ENCODE peak calls at places on chromosomes 2 and 18, in seven cellular contexts. One of them, this sample, is unnamed.

GRCh38 chr18:73244411-73244810 is 376.6 kb upstream of the NETO1 start:
- DNase-seq in A549: no peak
- DNase-seq in heart left ventricle: no peak
- DNase-seq in CD8-positive, alpha-beta T cell: no peak
- DNase-seq in effector memory CD4-positive, alpha-beta T cell: no peak
- DNase-seq in spleen: no peak
- DNase-seq in pancreas: no peak
- DNase-seq in this sample: no peak

GRCh38 chr2:203656522-203657287 is 49.7 kb upstream of the CD28 start:
- DNase-seq in A549: no peak
- DNase-seq in heart left ventricle: peak; percentile 52
- DNase-seq in spleen: no peak
- DNase-seq in pancreas: peak; percentile 76
- DNase-seq in CD8-positive, alpha-beta T cell: no peak
- DNase-seq in effector memory CD4-positive, alpha-beta T cell: no peak
- DNase-seq in this sample: no peak

GRCh38 chr2:195498839-195499490 is 158.1 kb upstream of the SLC39A10 start:
- DNase-seq in spleen: no peak
- DNase-seq in heart left ventricle: no peak
- DNase-seq in pancreas: no peak
- DNase-seq in effector memory CD4-positive, alpha-beta T cell: no peak
- DNase-seq in CD8-positive, alpha-beta T cell: no peak
- DNase-seq in A549: no peak
- DNase-seq in this sample: no peak

GRCh38 chr18:44778788-44779187 is 98.1 kb downstream of the SETBP1 start:
- DNase-seq in heart left ventricle: no peak
- DNase-seq in pancreas: peak; percentile 31
- DNase-seq in A549: no peak
- DNase-seq in CD8-positive, alpha-beta T cell: no peak
- DNase-seq in spleen: no peak
- DNase-seq in effector memory CD4-positive, alpha-beta T cell: no peak
- DNase-seq in this sample: no peak

GRCh38 chr18:72541871-72542690 is 2.1 kb downstream of the CBLN2 start:
- DNase-seq in effector memory CD4-positive, alpha-beta T cell: no peak
- DNase-seq in A549: no peak
- DNase-seq in CD8-positive, alpha-beta T cell: no peak
- DNase-seq in heart left ventricle: peak; percentile 14
- DNase-seq in pancreas: no peak
- DNase-seq in spleen: no peak
- DNase-seq in this sample: no peak

GRCh38 chr2:226608393-226608955 is 191.1 kb downstream of the IRS1 start:
- DNase-seq in pancreas: no peak
- DNase-seq in heart left ventricle: no peak
- DNase-seq in effector memory CD4-positive, alpha-beta T cell: no peak
- DNase-seq in A549: no peak
- DNase-seq in spleen: no peak
- DNase-seq in CD8-positive, alpha-beta T cell: no peak
- DNase-seq in this sample: no peak

GRCh38 chr2:241947876-241948275 is 78.3 kb downstream of the RTP5 start:
- DNase-seq in A549: no peak
- DNase-seq in effector memory CD4-positive, alpha-beta T cell: no peak
- DNase-seq in CD8-positive, alpha-beta T cell: no peak
- DNase-seq in spleen: peak; percentile 63
- DNase-seq in pancreas: no peak
- DNase-seq in heart left ventricle: no peak
- DNase-seq in this sample: no peak

GRCh38 chr2:71282493-71282892 is 49.1 kb upstream of the ZNF638 start:
- DNase-seq in spleen: no peak
- DNase-seq in pancreas: no peak
- DNase-seq in CD8-positive, alpha-beta T cell: no peak
- DNase-seq in effector memory CD4-positive, alpha-beta T cell: no peak
- DNase-seq in A549: no peak
- DNase-seq in heart left ventricle: no peak
- DNase-seq in this sample: no peak

GRCh38 chr2:27703638-27704341 is 40.1 kb downstream of the SLC4A1AP start:
- DNase-seq in effector memory CD4-positive, alpha-beta T cell: peak; percentile 72
- DNase-seq in spleen: peak; percentile 87
- DNase-seq in heart left ventricle: peak; percentile 78
- DNase-seq in CD8-positive, alpha-beta T cell: peak; percentile 84
- DNase-seq in pancreas: peak; percentile 87
- DNase-seq in A549: peak; percentile 90
- DNase-seq in this sample: peak; percentile 74

GRCh38 chr2:166032361-166032760 is 78.8 kb upstream of the TTC21B start:
- DNase-seq in spleen: no peak
- DNase-seq in effector memory CD4-positive, alpha-beta T cell: no peak
- DNase-seq in heart left ventricle: no peak
- DNase-seq in pancreas: no peak
- DNase-seq in A549: no peak
- DNase-seq in CD8-positive, alpha-beta T cell: no peak
- DNase-seq in this sample: no peak

DNA sequence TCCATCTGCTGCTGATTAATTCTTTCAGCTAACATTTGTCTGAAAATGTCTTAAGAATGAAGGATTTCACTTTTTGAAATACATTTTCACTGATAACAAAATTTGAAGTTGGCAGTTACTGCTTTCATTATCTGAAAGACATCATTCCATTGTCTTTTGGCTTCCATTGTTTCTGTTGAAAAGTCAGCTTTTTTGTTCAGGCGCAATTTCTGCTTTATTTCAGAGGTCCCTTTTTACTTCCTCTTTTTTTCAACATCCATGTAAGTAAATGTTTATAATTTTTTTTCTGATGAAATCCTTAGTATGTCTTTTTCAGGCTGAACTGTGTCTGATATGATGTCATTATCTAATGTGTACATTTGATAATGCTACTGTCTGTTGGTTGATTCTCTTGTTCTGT is 184.2 kb downstream of the RND3 start:
- DNase-seq in pancreas: no peak
- DNase-seq in A549: no peak
- DNase-seq in CD8-positive, alpha-beta T cell: no peak
- DNase-seq in heart left ventricle: no peak
- DNase-seq in spleen: no peak
- DNase-seq in effector memory CD4-positive, alpha-beta T cell: no peak
- DNase-seq in this sample: no peak
- H3K9me3 ChIP-seq in pancreas: no peaks in the 10 kb centered on the region
- H3K9me3 ChIP-seq in A549: peaks cover 26% of the 10 kb centered on the region
- H3K9me3 ChIP-seq in CD8-positive, alpha-beta T cell: no peaks in the 10 kb centered on the region
- H3K9me3 ChIP-seq in heart left ventricle: no peaks in the 10 kb centered on the region
- H3K9me3 ChIP-seq in spleen: peaks cover 39% of the 10 kb centered on the region
- H3K9me3 ChIP-seq in effector memory CD4-positive, alpha-beta T cell: no peaks in the 10 kb centered on the region
- H3K9me3 ChIP-seq in this sample: no peaks in the 10 kb centered on the region

DNA sequence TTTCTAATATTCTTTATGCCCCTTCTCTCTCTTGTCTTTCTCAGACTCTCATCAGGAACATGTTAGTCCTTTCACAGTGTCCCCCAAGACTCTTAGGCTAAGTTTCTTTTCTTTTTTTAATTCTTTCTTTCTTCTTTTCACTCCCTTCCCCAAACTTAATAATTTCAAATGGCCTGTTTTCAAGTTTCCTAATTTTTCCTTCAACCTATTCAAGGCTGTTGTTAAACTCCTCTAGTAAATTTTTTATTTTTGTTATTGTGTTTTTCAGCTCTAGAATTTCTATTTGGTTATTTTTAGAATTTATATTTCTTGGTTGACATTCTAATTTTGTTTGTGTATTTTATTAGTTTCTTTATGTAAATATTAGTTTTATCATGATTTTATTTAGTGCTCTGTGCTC is 236.6 kb upstream of the GYPC start:
- DNase-seq in pancreas: no peak
- DNase-seq in CD8-positive, alpha-beta T cell: no peak
- DNase-seq in heart left ventricle: no peak
- DNase-seq in effector memory CD4-positive, alpha-beta T cell: no peak
- DNase-seq in A549: no peak
- DNase-seq in spleen: no peak
- DNase-seq in this sample: no peak
- H3K9me3 ChIP-seq in pancreas: no peaks in the 10 kb centered on the region
- H3K9me3 ChIP-seq in CD8-positive, alpha-beta T cell: no peaks in the 10 kb centered on the region
- H3K9me3 ChIP-seq in heart left ventricle: no peaks in the 10 kb centered on the region
- H3K9me3 ChIP-seq in effector memory CD4-positive, alpha-beta T cell: no peaks in the 10 kb centered on the region
- H3K9me3 ChIP-seq in A549: no peaks in the 10 kb centered on the region
- H3K9me3 ChIP-seq in spleen: peaks cover 42% of the 10 kb centered on the region
- H3K9me3 ChIP-seq in this sample: no peaks in the 10 kb centered on the region

GRCh38 chr2:239178484-239178883 is 222.3 kb downstream of the HDAC4 start:
- DNase-seq in CD8-positive, alpha-beta T cell: no peak
- DNase-seq in effector memory CD4-positive, alpha-beta T cell: no peak
- DNase-seq in A549: no peak
- DNase-seq in pancreas: no peak
- DNase-seq in spleen: peak; percentile 51
- DNase-seq in heart left ventricle: peak; percentile 15
- DNase-seq in this sample: no peak

GRCh38 chr2:239178954-239179353 is 221.9 kb downstream of the HDAC4 start:
- DNase-seq in A549: no peak
- DNase-seq in spleen: peak; percentile 41
- DNase-seq in pancreas: no peak
- DNase-seq in effector memory CD4-positive, alpha-beta T cell: no peak
- DNase-seq in heart left ventricle: peak; percentile 15
- DNase-seq in CD8-positive, alpha-beta T cell: no peak
- DNase-seq in this sample: no peak

GRCh38 chr2:239179851-239180371 is 220.9 kb downstream of the HDAC4 start:
- DNase-seq in CD8-positive, alpha-beta T cell: no peak
- DNase-seq in A549: no peak
- DNase-seq in spleen: peak; percentile 71
- DNase-seq in pancreas: no peak
- DNase-seq in effector memory CD4-positive, alpha-beta T cell: no peak
- DNase-seq in heart left ventricle: peak; percentile 15
- DNase-seq in this sample: no peak

GRCh38 chr2:239177325-239177724 is 223.5 kb downstream of the HDAC4 start:
- DNase-seq in pancreas: no peak
- DNase-seq in effector memory CD4-positive, alpha-beta T cell: no peak
- DNase-seq in CD8-positive, alpha-beta T cell: no peak
- DNase-seq in spleen: no peak
- DNase-seq in heart left ventricle: peak; percentile 8
- DNase-seq in A549: no peak
- DNase-seq in this sample: no peak

GRCh38 chr2:239177908-239178307 is 222.9 kb downstream of the HDAC4 start:
- DNase-seq in spleen: peak; percentile 45
- DNase-seq in pancreas: no peak
- DNase-seq in CD8-positive, alpha-beta T cell: no peak
- DNase-seq in A549: no peak
- DNase-seq in effector memory CD4-positive, alpha-beta T cell: no peak
- DNase-seq in heart left ventricle: peak; percentile 10
- DNase-seq in this sample: peak; percentile 8
- H3K9me3 ChIP-seq in spleen: peaks cover 27% of the 10 kb centered on the region
- H3K9me3 ChIP-seq in pancreas: no peaks in the 10 kb centered on the region
- H3K9me3 ChIP-seq in CD8-positive, alpha-beta T cell: peaks cover 11% of the 10 kb centered on the region
- H3K9me3 ChIP-seq in A549: peaks cover 12% of the 10 kb centered on the region
- H3K9me3 ChIP-seq in effector memory CD4-positive, alpha-beta T cell: peaks cover 12% of the 10 kb centered on the region
- H3K9me3 ChIP-seq in heart left ventricle: no peaks in the 10 kb centered on the region
- H3K9me3 ChIP-seq in this sample: peaks cover 2% of the 10 kb centered on the region

GRCh38 chr2:15986068-15986560 is 45.8 kb downstream of the MYCN start:
- DNase-seq in effector memory CD4-positive, alpha-beta T cell: no peak
- DNase-seq in heart left ventricle: no peak
- DNase-seq in spleen: no peak
- DNase-seq in pancreas: no peak
- DNase-seq in A549: no peak
- DNase-seq in CD8-positive, alpha-beta T cell: no peak
- DNase-seq in this sample: no peak
- H3K9me3 ChIP-seq in effector memory CD4-positive, alpha-beta T cell: no peaks in the 10 kb centered on the region
- H3K9me3 ChIP-seq in heart left ventricle: no peaks in the 10 kb centered on the region
- H3K9me3 ChIP-seq in spleen: no peaks in the 10 kb centered on the region
- H3K9me3 ChIP-seq in pancreas: no peaks in the 10 kb centered on the region
- H3K9me3 ChIP-seq in A549: no peaks in the 10 kb centered on the region
- H3K9me3 ChIP-seq in CD8-positive, alpha-beta T cell: no peaks in the 10 kb centered on the region
- H3K9me3 ChIP-seq in this sample: no peaks in the 10 kb centered on the region

DNA sequence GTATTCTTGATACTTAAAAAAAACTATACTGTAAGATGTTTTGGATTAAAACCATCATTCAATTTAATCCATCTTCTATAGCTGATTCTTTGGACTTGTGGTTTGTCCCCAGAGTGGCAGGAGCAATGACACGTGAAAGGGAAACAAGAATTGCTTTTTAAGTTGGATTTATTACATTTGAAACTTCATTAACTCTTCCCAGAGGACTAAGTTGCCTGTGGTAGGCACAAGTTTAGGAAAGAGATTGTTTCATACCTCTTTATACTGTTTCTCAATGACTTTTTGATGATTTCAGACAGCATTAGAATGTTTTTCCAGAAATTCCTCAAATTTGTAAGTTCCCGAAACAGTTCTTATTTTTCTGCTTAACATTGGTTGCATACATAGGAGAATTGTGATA is 41.3 kb downstream of the ACVR2A start:
- DNase-seq in pancreas: no peak
- DNase-seq in effector memory CD4-positive, alpha-beta T cell: no peak
- DNase-seq in spleen: no peak
- DNase-seq in CD8-positive, alpha-beta T cell: no peak
- DNase-seq in A549: no peak
- DNase-seq in heart left ventricle: no peak
- DNase-seq in this sample: no peak
- H3K9me3 ChIP-seq in pancreas: no peaks in the 10 kb centered on the region
- H3K9me3 ChIP-seq in effector memory CD4-positive, alpha-beta T cell: no peaks in the 10 kb centered on the region
- H3K9me3 ChIP-seq in spleen: no peaks in the 10 kb centered on the region
- H3K9me3 ChIP-seq in CD8-positive, alpha-beta T cell: no peaks in the 10 kb centered on the region
- H3K9me3 ChIP-seq in A549: no peaks in the 10 kb centered on the region
- H3K9me3 ChIP-seq in heart left ventricle: no peaks in the 10 kb centered on the region
- H3K9me3 ChIP-seq in this sample: no peaks in the 10 kb centered on the region

GRCh38 chr2:95029898-95030341 is 4.4 kb downstream of the MAL start:
- DNase-seq in heart left ventricle: no peak
- DNase-seq in A549: no peak
- DNase-seq in effector memory CD4-positive, alpha-beta T cell: no peak
- DNase-seq in pancreas: no peak
- DNase-seq in spleen: no peak
- DNase-seq in CD8-positive, alpha-beta T cell: no peak
- DNase-seq in this sample: no peak

GRCh38 chr2:95030496-95030895 is 5.0 kb downstream of the MAL start:
- DNase-seq in pancreas: no peak
- DNase-seq in CD8-positive, alpha-beta T cell: no peak
- DNase-seq in heart left ventricle: no peak
- DNase-seq in spleen: no peak
- DNase-seq in effector memory CD4-positive, alpha-beta T cell: no peak
- DNase-seq in A549: no peak
- DNase-seq in this sample: no peak

GRCh38 chr2:95032341-95032740 is 6.8 kb downstream of the MAL start:
- DNase-seq in pancreas: no peak
- DNase-seq in effector memory CD4-positive, alpha-beta T cell: no peak
- DNase-seq in A549: no peak
- DNase-seq in heart left ventricle: no peak
- DNase-seq in spleen: no peak
- DNase-seq in CD8-positive, alpha-beta T cell: no peak
- DNase-seq in this sample: no peak

GRCh38 chr2:95031726-95032116 is 6.2 kb downstream of the MAL start:
- DNase-seq in effector memory CD4-positive, alpha-beta T cell: no peak
- DNase-seq in heart left ventricle: no peak
- DNase-seq in CD8-positive, alpha-beta T cell: no peak
- DNase-seq in spleen: no peak
- DNase-seq in pancreas: no peak
- DNase-seq in A549: no peak
- DNase-seq in this sample: no peak

GRCh38 chr2:95031076-95031725 is 5.7 kb downstream of the MAL start:
- DNase-seq in pancreas: no peak
- DNase-seq in spleen: no peak
- DNase-seq in A549: no peak
- DNase-seq in effector memory CD4-positive, alpha-beta T cell: no peak
- DNase-seq in heart left ventricle: no peak
- DNase-seq in CD8-positive, alpha-beta T cell: no peak
- DNase-seq in this sample: no peak
- H3K9me3 ChIP-seq in pancreas: no peaks in the 10 kb centered on the region
- H3K9me3 ChIP-seq in spleen: no peaks in the 10 kb centered on the region
- H3K9me3 ChIP-seq in A549: no peaks in the 10 kb centered on the region
- H3K9me3 ChIP-seq in effector memory CD4-positive, alpha-beta T cell: no peaks in the 10 kb centered on the region
- H3K9me3 ChIP-seq in heart left ventricle: no peaks in the 10 kb centered on the region
- H3K9me3 ChIP-seq in CD8-positive, alpha-beta T cell: no peaks in the 10 kb centered on the region
- H3K9me3 ChIP-seq in this sample: no peaks in the 10 kb centered on the region

This sample was measured in T-helper 17 cell.